ENCODE peak calls at places on chromosomes 13 and 19, in nine cellular contexts. B is Ammon's horn; I is NCI-H2171 treated with DMSO at 0.1 percent for 48 hours; C is fibroblast of villous mesenchyme; H is stimulated activated CD4-positive, alpha-beta T cell treated with anti-CD3 and anti-CD28 coated beads, Interleukin-4, amount 100 ng/mL, for 4 hours; O is fibroblast of mammary gland; Y is WTC11; T is stimulated activated CD8-positive, alpha-beta memory T cell treated with anti-CD3 and anti-CD28 coated beads, Interleukin-2, amount 100 ng/mL, for 48 hours; U is C1 segment of cervical spinal cord. Z is an unnamed sample.
A peak's percentile ranks its signal among the peaks of the same experiment; 100 is the strongest.

GRCh38 chr19:46015961-46016425 is 6.9 kb downstream of the PGLYRP1 start:
- DNase-seq in B (no peak), I (no peak), C (no peak), H (peak; percentile 34), O (no peak), Y (no peak), T (peak; percentile 11), U (no peak), Z (no peak)

GRCh38 chr13:34810996-34811395 is 131.1 kb upstream of the NBEA start:
- DNase-seq in B (no peak), I (no peak), C (no peak), H (no peak), O (no peak), Y (no peak), T (no peak), U (no peak), Z (no peak)

GRCh38 chr19:10430505-10431253 is 10.3 kb downstream of the PDE4A start:
- DNase-seq in B (peak; percentile 10), I (no peak), C (peak; percentile 60), H (no peak), O (no peak), Y (peak; percentile 36), T (no peak), U (no peak), Z (no peak)

GRCh38 chr13:113651511-113652403 is 6.2 kb downstream of the ATP4B start:
- DNase-seq in B (no peak), I (no peak), C (no peak), H (no peak), O (no peak), Y (peak; percentile 9), T (no peak), U (no peak), Z (no peak)

GRCh38 chr19:49637865-49638350 is 2.0 kb downstream of the RRAS start:
- DNase-seq in B (peak; percentile 32), I (no peak), C (peak; percentile 84), H (no peak), O (peak; percentile 75), Y (peak; percentile 67), T (no peak), U (no peak), Z (no peak)

GRCh38 chr19:47112166-47112663 is 1.4 kb downstream of the ZC3H4 start:
- DNase-seq in B (peak; percentile 89), I (peak; percentile 72), C (peak; percentile 90), H (peak; percentile 85), O (peak; percentile 86), Y (peak; percentile 76), T (peak; percentile 79), U (peak; percentile 78), Z (peak; percentile 79)

GRCh38 chr19:47151627-47152026 is 21.0 kb downstream of the SAE1 start:
- DNase-seq in B (no peak), I (no peak), C (no peak), H (no peak), O (no peak), Y (no peak), T (no peak), U (no peak), Z (no peak)

GRCh38 chr13:100854091-100854490 is 179.5 kb upstream of the TMTC4 start:
- DNase-seq in B (peak; percentile 27), I (no peak), C (no peak), H (no peak), O (no peak), Y (peak; percentile 56), T (no peak), U (no peak), Z (no peak)

GRCh38 chr13:48162182-48162581 is 67.3 kb upstream of the MED4 start:
- DNase-seq in B (no peak), I (peak; percentile 24), C (no peak), H (no peak), O (no peak), Y (no peak), T (no peak), U (no peak), Z (no peak)

GRCh38 chr13:98482476-98483444 is 94.1 kb downstream of the STK24 start:
- DNase-seq in B (peak; percentile 53), I (no peak), C (peak; percentile 93), H (no peak), O (peak; percentile 79), Y (no peak), T (no peak), U (peak; percentile 40), Z (no peak)

GRCh38 chr19:6100284-6100915 is 9.9 kb downstream of the RFX2 start:
- DNase-seq in B (no peak), I (peak; percentile 47), C (no peak), H (peak; percentile 21), O (no peak), Y (no peak), T (no peak), U (no peak), Z (no peak)

GRCh38 chr19:36140289-36141038 is 598 bp downstream of the CAPNS1 start:
- DNase-seq in B (peak; percentile 25), I (peak; percentile 73), C (peak; percentile 44), H (peak; percentile 31), O (peak; percentile 32), Y (peak; percentile 60), T (peak; percentile 14), U (no peak), Z (peak; percentile 49)

GRCh38 chr19:28793391-28794168 is 419.4 kb downstream of the UQCRFS1 start:
- DNase-seq in B (no peak), I (no peak), C (no peak), H (no peak), O (no peak), Y (peak; percentile 51), T (no peak), U (no peak), Z (no peak)

GRCh38 chr13:109785141-109785891 is 1.1 kb downstream of the IRS2 start:
- DNase-seq in B (peak; percentile 70), I (peak; percentile 59), C (peak; percentile 59), H (peak; percentile 40), O (peak; percentile 54), Y (peak; percentile 52), T (peak; percentile 22), U (no peak), Z (peak; percentile 3)

GRCh38 chr13:94233401-94233800 is 246.1 kb downstream of the DCT start:
- DNase-seq in B (peak; percentile 64), I (no peak), C (peak; percentile 91), H (no peak), O (peak; percentile 98), Y (no peak), T (no peak), U (no peak), Z (no peak)

GRCh38 chr13:30346159-30346788 is 38.9 kb upstream of the KATNAL1 start:
- DNase-seq in B (no peak), I (no peak), C (no peak), H (peak; percentile 17), O (no peak), Y (no peak), T (peak; percentile 34), U (no peak), Z (no peak)

GRCh38 chr19:42113641-42114348 is 18.5 kb downstream of the POU2F2 start:
- DNase-seq in B (no peak), I (peak; percentile 98), C (peak; percentile 90), H (no peak), O (peak; percentile 98), Y (no peak), T (no peak), U (no peak), Z (no peak)

GRCh38 chr19:54462713-54463530 is 656 bp downstream of the LENG9 start:
- DNase-seq in B (peak; percentile 63), I (peak; percentile 52), C (peak; percentile 75), H (peak; percentile 60), O (peak; percentile 60), Y (peak; percentile 69), T (peak; percentile 48), U (peak; percentile 34), Z (peak; percentile 23)

GRCh38 chr19:51550848-51551672 is 19.6 kb upstream of the SIGLEC6 start:
- DNase-seq in B (no peak), I (peak; percentile 4), C (no peak), H (no peak), O (no peak), Y (no peak), T (no peak), U (no peak), Z (no peak)

GRCh38 chr19:22260499-22260898 is 25.7 kb upstream of the ZNF729 start:
- DNase-seq in B (no peak), I (no peak), C (no peak), H (no peak), O (no peak), Y (no peak), T (no peak), U (no peak), Z (no peak)

GRCh38 chr19:46387713-46388130 is 25.6 kb downstream of the CCDC8 start:
- DNase-seq in B (no peak), I (no peak), C (no peak), H (no peak), O (no peak), Y (no peak), T (no peak), U (no peak), Z (no peak)

GRCh38 chr13:99080131-99080530 is 102.3 kb upstream of the DOCK9 start:
- DNase-seq in B (no peak), I (no peak), C (no peak), H (no peak), O (no peak), Y (no peak), T (no peak), U (no peak), Z (no peak)

GRCh38 chr19:9865732-9866627 is 30.9 kb downstream of the PIN1 start:
- DNase-seq in B (no peak), I (peak; percentile 76), C (no peak), H (no peak), O (no peak), Y (no peak), T (no peak), U (peak; percentile 9), Z (no peak)

GRCh38 chr19:12664406-12665280 is 1.9 kb downstream of the MAN2B1 start:
- DNase-seq in B (no peak), I (no peak), C (no peak), H (no peak), O (peak; percentile 35), Y (peak; percentile 96), T (no peak), U (no peak), Z (no peak)

GRCh38 chr19:40510526-40511115 is 43.8 kb downstream of the SPTBN4 start:
- DNase-seq in B (no peak), I (no peak), C (no peak), H (no peak), O (peak; percentile 26), Y (no peak), T (no peak), U (no peak), Z (no peak)

GRCh38 chr13:20711301-20712044 is 8.0 kb downstream of the IL17D start:
- DNase-seq in B (no peak), I (no peak), C (no peak), H (no peak), O (no peak), Y (peak; percentile 75), T (no peak), U (no peak), Z (no peak)